ENCODE peak calls at places on chromosome 19, in four cellular contexts. F is A549, N is thoracic aorta, M is thyroid gland. L is an unnamed sample.
A peak's percentile ranks its signal among the peaks of the same experiment; 100 is the strongest.

GRCh38 chr19:52897149-52897935 is at the start of gene ZNF320:
- DNase-seq in F (no peak), N (peak; percentile 91), M (peak; percentile 98), L (peak; percentile 58)

GRCh38 chr19:12665281-12665573 is 1.3 kb downstream of the MAN2B1 start:
- DNase-seq in F (no peak), N (no peak), M (no peak), L (no peak)

GRCh38 chr19:35596366-35596999 is 10.5 kb downstream of the PMIS2 start:
- DNase-seq in F (peak; percentile 82), N (no peak), M (no peak), L (no peak)

GRCh38 chr19:42279902-42280760 is 11.1 kb downstream of the CIC start:
- DNase-seq in F (peak; percentile 100), N (peak; percentile 87), M (peak; percentile 83), L (no peak)

GRCh38 chr19:44839272-44839671 is 6.8 kb upstream of the NECTIN2 start:
- DNase-seq in F (no peak), N (no peak), M (no peak), L (no peak)

GRCh38 chr19:41990028-41990427 is 4.0 kb downstream of the ATP1A3 start:
- DNase-seq in F (no peak), N (no peak), M (no peak), L (no peak)

GRCh38 chr19:19409235-19410030 is 4.0 kb downstream of the GATAD2A start:
- DNase-seq in F (no peak), N (no peak), M (no peak), L (no peak)

GRCh38 chr19:19120308-19121156 is 17.7 kb downstream of the TMEM161A start:
- DNase-seq in F (no peak), N (no peak), M (no peak), L (no peak)

GRCh38 chr19:49020931-49021895 is 2.9 kb downstream of the CGB3 start:
- DNase-seq in F (no peak), N (no peak), M (no peak), L (no peak)

GRCh38 chr19:55552206-55552605 is 6.9 kb upstream of the SBK3 start:
- DNase-seq in F (no peak), N (no peak), M (no peak), L (peak; percentile 12)

GRCh38 chr19:5396963-5397362 is 56.4 kb upstream of the PTPRS start:
- DNase-seq in F (no peak), N (no peak), M (no peak), L (no peak)

GRCh38 chr19:40312533-40312932 is 27.4 kb upstream of the AKT2 start:
- DNase-seq in F (no peak), N (no peak), M (no peak), L (no peak)

GRCh38 chr19:679418-680286 is 3.5 kb downstream of the FSTL3 start:
- DNase-seq in F (peak; percentile 59), N (no peak), M (peak; percentile 44), L (no peak)

GRCh38 chr19:30237146-30237545 is 135.0 kb upstream of the ZNF536 start:
- DNase-seq in F (no peak), N (no peak), M (no peak), L (no peak)

GRCh38 chr19:17097593-17098126 is 22.1 kb downstream of the MYO9B start:
- DNase-seq in F (no peak), N (no peak), M (peak; percentile 24), L (no peak)

GRCh38 chr19:47821460-47822020 is at the start of gene CRX:
- DNase-seq in F (no peak), N (no peak), M (no peak), L (no peak)
- H3K27ac ChIP-seq in F (no peak within 1 kb of the TSS), N (no peak within 1 kb of the TSS), M (no peak within 1 kb of the TSS), L (no peak within 1 kb of the TSS)

GRCh38 chr19:3398114-3398899 is 31.9 kb downstream of the NFIC start:
- DNase-seq in F (no peak), N (no peak), M (peak; percentile 92), L (no peak)
- H3K27ac ChIP-seq in F (peak overlapping the region; percentile 84), N (peak overlapping the region; percentile 99), M (peak overlapping the region; percentile 83), L (peak overlapping the region; percentile 49)

DNA sequence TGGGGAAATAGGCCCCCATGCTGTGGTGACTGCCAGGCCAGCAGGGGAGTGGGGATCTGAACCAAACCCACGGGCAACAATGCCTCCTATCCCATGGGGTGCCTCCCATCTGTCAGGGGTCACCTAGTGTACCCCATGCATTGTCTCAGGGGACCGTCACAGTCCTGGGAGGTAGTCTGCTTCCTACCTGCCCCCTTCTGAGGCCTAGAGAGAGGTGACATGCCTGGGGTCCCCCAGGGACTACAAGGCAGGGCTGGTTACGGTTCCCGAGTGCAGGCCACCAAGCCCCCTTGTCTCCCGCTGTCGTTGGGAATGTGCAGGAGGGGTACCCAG is 11.1 kb downstream of the NDUFB7 start:
- DNase-seq in F (no peak), N (no peak), M (no peak), L (no peak)
- H3K27ac ChIP-seq in F (peak overlapping the region; percentile 26), N (peak overlapping the region; percentile 90), M (no peak overlapping the region), L (peak overlapping the region; percentile 86)

GRCh38 chr19:28171983-28172382 is 1041.0 kb downstream of the UQCRFS1 start:
- DNase-seq in F (no peak), N (no peak), M (no peak), L (no peak)

GRCh38 chr19:28169168-28169862 is 1043.6 kb downstream of the UQCRFS1 start:
- DNase-seq in F (no peak), N (no peak), M (no peak), L (no peak)

GRCh38 chr19:28166025-28166424 is 1046.9 kb downstream of the UQCRFS1 start:
- DNase-seq in F (no peak), N (no peak), M (no peak), L (no peak)

GRCh38 chr19:28168557-28168956 is 1044.4 kb downstream of the UQCRFS1 start:
- DNase-seq in F (no peak), N (no peak), M (no peak), L (no peak)

DNA sequence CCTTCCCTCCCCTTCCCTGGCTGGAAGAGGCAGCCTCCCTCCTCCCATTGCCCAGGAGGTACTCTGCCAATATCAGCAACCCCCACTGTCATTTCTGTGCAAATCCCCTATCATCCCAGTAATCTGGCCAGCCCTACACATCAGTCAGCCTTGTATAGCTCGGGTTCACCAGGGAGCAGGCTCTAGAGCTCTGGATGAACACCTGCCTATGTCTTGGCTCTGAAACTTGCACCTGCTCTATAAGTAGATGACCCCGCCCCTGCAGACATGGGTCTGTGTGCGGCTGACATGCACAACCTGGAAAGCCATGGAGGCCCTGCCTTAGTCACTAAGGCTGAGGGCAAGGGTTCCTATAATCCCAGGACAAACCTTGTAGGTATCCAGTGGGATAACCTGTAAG is 1042.9 kb downstream of the UQCRFS1 start:
- DNase-seq in F (no peak), N (no peak), M (no peak), L (no peak)
- H3K27ac ChIP-seq in F (no peak overlapping the region), N (no peak overlapping the region), M (no peak overlapping the region), L (no peak overlapping the region)

GRCh38 chr19:33193269-33193863 is 764 bp upstream of the LRP3 start:
- DNase-seq in F (no peak), N (no peak), M (no peak), L (no peak)
- H3K27ac ChIP-seq in F (peak overlapping the region; percentile 91), N (no peak overlapping the region), M (no peak overlapping the region), L (no peak overlapping the region)

GRCh38 chr19:6719992-6720368 is 470 bp downstream of the C3 start:
- DNase-seq in F (no peak), N (no peak), M (no peak), L (no peak)
- H3K27ac ChIP-seq in F (peak overlapping the region; percentile 83), N (no peak overlapping the region), M (no peak overlapping the region), L (no peak overlapping the region)

GRCh38 chr19:3098515-3099346 is 4.6 kb downstream of the GNA11 start:
- DNase-seq in F (no peak), N (no peak), M (peak; percentile 68), L (no peak)
- H3K27ac ChIP-seq in F (no peak overlapping the region), N (peak overlapping the region; percentile 91), M (peak overlapping the region; percentile 83), L (no peak overlapping the region)

L was measured in epithelial cell of prostate.